ENCODE peak calls at places on chromosomes 6 and 20, in six cellular contexts. One of them, this sample, is unnamed.

GRCh38 chr20:38579921-38580320 is 1.1 kb upstream of the ADIG start:
- DNase-seq in bronchial epithelial cell: no peak
- DNase-seq in activated CD4-positive, alpha-beta T cell treated with anti-CD3 and anti-CD28 coated beads, Interleukin-2, amount 50 U/mL, for 48 hours: no peak
- DNase-seq in activated naive CD8-positive, alpha-beta T cell treated with anti-CD3 and anti-CD28 coated beads, Interleukin-2, amount 50 U/mL, for 24 hours: no peak
- DNase-seq in nephron progenitor cell: no peak
- DNase-seq in T-helper 2 cell: no peak
- DNase-seq in this sample: no peak

GRCh38 chr6:2763345-2763841 is 1.8 kb upstream of the WRNIP1 start:
- DNase-seq in bronchial epithelial cell: no peak
- DNase-seq in activated CD4-positive, alpha-beta T cell treated with anti-CD3 and anti-CD28 coated beads, Interleukin-2, amount 50 U/mL, for 48 hours: no peak
- DNase-seq in activated naive CD8-positive, alpha-beta T cell treated with anti-CD3 and anti-CD28 coated beads, Interleukin-2, amount 50 U/mL, for 24 hours: no peak
- DNase-seq in nephron progenitor cell: no peak
- DNase-seq in T-helper 2 cell: no peak
- DNase-seq in this sample: no peak

GRCh38 chr20:62254021-62254724 is 15.9 kb downstream of the OSBPL2 start:
- DNase-seq in bronchial epithelial cell: no peak
- DNase-seq in activated CD4-positive, alpha-beta T cell treated with anti-CD3 and anti-CD28 coated beads, Interleukin-2, amount 50 U/mL, for 48 hours: no peak
- DNase-seq in activated naive CD8-positive, alpha-beta T cell treated with anti-CD3 and anti-CD28 coated beads, Interleukin-2, amount 50 U/mL, for 24 hours: no peak
- DNase-seq in nephron progenitor cell: no peak
- DNase-seq in T-helper 2 cell: no peak
- DNase-seq in this sample: no peak

GRCh38 chr6:79372757-79373156 is 138.3 kb upstream of the HMGN3 start:
- DNase-seq in bronchial epithelial cell: no peak
- DNase-seq in activated CD4-positive, alpha-beta T cell treated with anti-CD3 and anti-CD28 coated beads, Interleukin-2, amount 50 U/mL, for 48 hours: no peak
- DNase-seq in activated naive CD8-positive, alpha-beta T cell treated with anti-CD3 and anti-CD28 coated beads, Interleukin-2, amount 50 U/mL, for 24 hours: no peak
- DNase-seq in nephron progenitor cell: no peak
- DNase-seq in T-helper 2 cell: no peak
- DNase-seq in this sample: no peak

GRCh38 chr20:36873498-36874189 is 2.3 kb upstream of the TLDC2 start:
- DNase-seq in bronchial epithelial cell: no peak
- DNase-seq in activated CD4-positive, alpha-beta T cell treated with anti-CD3 and anti-CD28 coated beads, Interleukin-2, amount 50 U/mL, for 48 hours: no peak
- DNase-seq in activated naive CD8-positive, alpha-beta T cell treated with anti-CD3 and anti-CD28 coated beads, Interleukin-2, amount 50 U/mL, for 24 hours: no peak
- DNase-seq in nephron progenitor cell: no peak
- DNase-seq in T-helper 2 cell: no peak
- DNase-seq in this sample: no peak

GRCh38 chr6:115137910-115138309 is 795.1 kb upstream of the HS3ST5 start:
- DNase-seq in bronchial epithelial cell: no peak
- DNase-seq in activated CD4-positive, alpha-beta T cell treated with anti-CD3 and anti-CD28 coated beads, Interleukin-2, amount 50 U/mL, for 48 hours: no peak
- DNase-seq in activated naive CD8-positive, alpha-beta T cell treated with anti-CD3 and anti-CD28 coated beads, Interleukin-2, amount 50 U/mL, for 24 hours: no peak
- DNase-seq in nephron progenitor cell: no peak
- DNase-seq in T-helper 2 cell: no peak
- DNase-seq in this sample: no peak

GRCh38 chr20:13221673-13222318 is 722 bp downstream of the ISM1 start:
- DNase-seq in bronchial epithelial cell: peak; percentile 46
- DNase-seq in activated CD4-positive, alpha-beta T cell treated with anti-CD3 and anti-CD28 coated beads, Interleukin-2, amount 50 U/mL, for 48 hours: peak; percentile 61
- DNase-seq in activated naive CD8-positive, alpha-beta T cell treated with anti-CD3 and anti-CD28 coated beads, Interleukin-2, amount 50 U/mL, for 24 hours: peak; percentile 60
- DNase-seq in nephron progenitor cell: peak; percentile 75
- DNase-seq in T-helper 2 cell: peak; percentile 55
- DNase-seq in this sample: peak; percentile 19

GRCh38 chr6:111573892-111574800 is 31.5 kb downstream of the TRAF3IP2 start:
- DNase-seq in bronchial epithelial cell: peak; percentile 91
- DNase-seq in activated CD4-positive, alpha-beta T cell treated with anti-CD3 and anti-CD28 coated beads, Interleukin-2, amount 50 U/mL, for 48 hours: no peak
- DNase-seq in activated naive CD8-positive, alpha-beta T cell treated with anti-CD3 and anti-CD28 coated beads, Interleukin-2, amount 50 U/mL, for 24 hours: no peak
- DNase-seq in nephron progenitor cell: no peak
- DNase-seq in T-helper 2 cell: no peak
- DNase-seq in this sample: peak; percentile 52

GRCh38 chr6:169622618-169623017 is 79.2 kb downstream of the WDR27 start:
- DNase-seq in bronchial epithelial cell: peak; percentile 30
- DNase-seq in activated CD4-positive, alpha-beta T cell treated with anti-CD3 and anti-CD28 coated beads, Interleukin-2, amount 50 U/mL, for 48 hours: no peak
- DNase-seq in activated naive CD8-positive, alpha-beta T cell treated with anti-CD3 and anti-CD28 coated beads, Interleukin-2, amount 50 U/mL, for 24 hours: no peak
- DNase-seq in nephron progenitor cell: no peak
- DNase-seq in T-helper 2 cell: no peak
- DNase-seq in this sample: peak; percentile 41

GRCh38 chr6:40528051-40528450 is 59.1 kb downstream of the LRFN2 start:
- DNase-seq in bronchial epithelial cell: no peak
- DNase-seq in activated CD4-positive, alpha-beta T cell treated with anti-CD3 and anti-CD28 coated beads, Interleukin-2, amount 50 U/mL, for 48 hours: no peak
- DNase-seq in activated naive CD8-positive, alpha-beta T cell treated with anti-CD3 and anti-CD28 coated beads, Interleukin-2, amount 50 U/mL, for 24 hours: no peak
- DNase-seq in nephron progenitor cell: no peak
- DNase-seq in T-helper 2 cell: no peak
- DNase-seq in this sample: no peak